ENCODE peak calls at places on chromosome 16, in four cellular contexts. T is sciatic nerve, P is mucosa of descending colon, S is immature natural killer cell. E is an unnamed sample.

GRCh38 chr16:14392960-14393359 is 237.1 kb downstream of the PARN start:
- DNase-seq in P (no peak), T (no peak), S (no peak), E (no peak)

GRCh38 chr16:66569827-66570405 is 3.7 kb downstream of the CMTM1 start:
- DNase-seq in T (no peak), P (no peak), S (no peak), E (no peak)

GRCh38 chr16:86836503-86837125 is 258.3 kb downstream of the FOXL1 start:
- DNase-seq in S (no peak), P (no peak), T (no peak), E (no peak)

GRCh38 chr16:17125671-17126070 is 345.1 kb downstream of the XYLT1 start:
- DNase-seq in T (no peak), S (no peak), P (no peak), E (no peak)

GRCh38 chr16:82005491-82005830 is 5.8 kb downstream of the SDR42E1 start:
- DNase-seq in S (no peak), P (no peak), T (no peak), E (no peak)

GRCh38 chr16:84408314-84408690 is 40.0 kb downstream of the ATP2C2 start:
- DNase-seq in T (no peak), P (no peak), S (no peak), E (peak)

GRCh38 chr16:57619133-57619605 is 9.3 kb upstream of the ADGRG1 start:
- DNase-seq in S (no peak), P (no peak), T (no peak), E (no peak)

GRCh38 chr16:3068486-3068885 is 3.0 kb downstream of the IL32 start:
- DNase-seq in S (no peak), P (peak), T (no peak), E (no peak)

GRCh38 chr16:69566437-69567030 is 768 bp downstream of the NFAT5 start:
- DNase-seq in P (peak), T (peak), S (no peak), E (peak)

GRCh38 chr16:89402962-89403361 is 87.4 kb downstream of the ANKRD11 start:
- DNase-seq in P (no peak), S (no peak), T (no peak), E (no peak)

GRCh38 chr16:69471121-69471520 is 46.7 kb downstream of the CYB5B start:
- DNase-seq in S (no peak), T (no peak), P (no peak), E (no peak)

GRCh38 chr16:28087675-28088285 is 24.3 kb upstream of the GSG1L start:
- DNase-seq in S (no peak), P (no peak), T (no peak), E (no peak)

GRCh38 chr16:28069921-28070794 is 6.6 kb upstream of the GSG1L start:
- DNase-seq in T (no peak), S (no peak), P (no peak), E (no peak)

GRCh38 chr16:23433261-23433920 is 19.6 kb downstream of the COG7 start:
- DNase-seq in T (no peak), S (no peak), P (peak), E (no peak)

GRCh38 chr16:51755039-51755501 is 604.0 kb upstream of the SALL1 start:
- DNase-seq in T (no peak), S (no peak), P (no peak), E (no peak)

E was measured in upper lobe of right lung.